ENCODE peak calls at places on chromosomes 11 and 22, in five cellular contexts. One of them, this sample, is unnamed.

GRCh38 chr11:71357414-71357813 is 90.8 kb downstream of the DHCR7 start:
- DNase-seq in activated CD4-positive, alpha-beta T cell treated with anti-CD3 and anti-CD28 coated beads for 48 hours: no peak
- DNase-seq in IMR-90: no peak
- DNase-seq in Right ventricle myocardium superior: no peak
- DNase-seq in AML-193: no peak
- DNase-seq in this sample: no peak

GRCh38 chr11:2790581-2790925 is 90.8 kb upstream of the KCNQ1OT1 start:
- DNase-seq in IMR-90: no peak
- DNase-seq in activated CD4-positive, alpha-beta T cell treated with anti-CD3 and anti-CD28 coated beads for 48 hours: peak
- DNase-seq in Right ventricle myocardium superior: peak
- DNase-seq in AML-193: no peak
- DNase-seq in this sample: no peak

GRCh38 chr11:26948881-26949280 is 45.0 kb upstream of the FIBIN start:
- DNase-seq in IMR-90: peak
- DNase-seq in activated CD4-positive, alpha-beta T cell treated with anti-CD3 and anti-CD28 coated beads for 48 hours: no peak
- DNase-seq in AML-193: no peak
- DNase-seq in Right ventricle myocardium superior: no peak
- DNase-seq in this sample: no peak

GRCh38 chr22:30092686-30093085 is 12.4 kb downstream of the HORMAD2 start:
- DNase-seq in AML-193: no peak
- DNase-seq in Right ventricle myocardium superior: no peak
- DNase-seq in IMR-90: no peak
- DNase-seq in activated CD4-positive, alpha-beta T cell treated with anti-CD3 and anti-CD28 coated beads for 48 hours: no peak
- DNase-seq in this sample: no peak

GRCh38 chr11:61752117-61752924 is at the start of gene MYRF:
- DNase-seq in AML-193: peak
- DNase-seq in Right ventricle myocardium superior: peak
- DNase-seq in IMR-90: peak
- DNase-seq in activated CD4-positive, alpha-beta T cell treated with anti-CD3 and anti-CD28 coated beads for 48 hours: peak
- DNase-seq in this sample: no peak

GRCh38 chr11:107653077-107653476 is 58.8 kb downstream of the SLN start:
- DNase-seq in IMR-90: no peak
- DNase-seq in Right ventricle myocardium superior: no peak
- DNase-seq in AML-193: no peak
- DNase-seq in activated CD4-positive, alpha-beta T cell treated with anti-CD3 and anti-CD28 coated beads for 48 hours: no peak
- DNase-seq in this sample: no peak

GRCh38 chr11:107783121-107783520 is 71.3 kb upstream of the SLN start:
- DNase-seq in activated CD4-positive, alpha-beta T cell treated with anti-CD3 and anti-CD28 coated beads for 48 hours: no peak
- DNase-seq in Right ventricle myocardium superior: no peak
- DNase-seq in AML-193: no peak
- DNase-seq in IMR-90: peak
- DNase-seq in this sample: no peak

GRCh38 chr11:12618743-12619540 is 55.3 kb upstream of the TEAD1 start:
- DNase-seq in activated CD4-positive, alpha-beta T cell treated with anti-CD3 and anti-CD28 coated beads for 48 hours: no peak
- DNase-seq in IMR-90: no peak
- DNase-seq in AML-193: no peak
- DNase-seq in Right ventricle myocardium superior: no peak
- DNase-seq in this sample: no peak

GRCh38 chr11:94149435-94149834 is 20.8 kb downstream of the PANX1 start:
- DNase-seq in Right ventricle myocardium superior: no peak
- DNase-seq in IMR-90: peak
- DNase-seq in activated CD4-positive, alpha-beta T cell treated with anti-CD3 and anti-CD28 coated beads for 48 hours: no peak
- DNase-seq in AML-193: no peak
- DNase-seq in this sample: no peak

GRCh38 chr11:104967493-104968364 is 645 bp downstream of the CASP4 start:
- DNase-seq in Right ventricle myocardium superior: no peak
- DNase-seq in activated CD4-positive, alpha-beta T cell treated with anti-CD3 and anti-CD28 coated beads for 48 hours: no peak
- DNase-seq in IMR-90: peak
- DNase-seq in AML-193: no peak
- DNase-seq in this sample: no peak

GRCh38 chr11:131670876-131671275 is 300.5 kb downstream of the NTM start:
- DNase-seq in Right ventricle myocardium superior: no peak
- DNase-seq in IMR-90: no peak
- DNase-seq in activated CD4-positive, alpha-beta T cell treated with anti-CD3 and anti-CD28 coated beads for 48 hours: no peak
- DNase-seq in AML-193: no peak
- DNase-seq in this sample: no peak

GRCh38 chr11:945986-946385 is 20.3 kb downstream of the AP2A2 start:
- DNase-seq in Right ventricle myocardium superior: no peak
- DNase-seq in activated CD4-positive, alpha-beta T cell treated with anti-CD3 and anti-CD28 coated beads for 48 hours: no peak
- DNase-seq in AML-193: no peak
- DNase-seq in IMR-90: no peak
- DNase-seq in this sample: no peak

GRCh38 chr22:29244785-29245625 is 22.8 kb downstream of the RHBDD3 start:
- DNase-seq in activated CD4-positive, alpha-beta T cell treated with anti-CD3 and anti-CD28 coated beads for 48 hours: no peak
- DNase-seq in Right ventricle myocardium superior: no peak
- DNase-seq in IMR-90: no peak
- DNase-seq in AML-193: no peak
- DNase-seq in this sample: no peak

GRCh38 chr22:29315286-29316195 is at the start of gene RASL10A:
- DNase-seq in activated CD4-positive, alpha-beta T cell treated with anti-CD3 and anti-CD28 coated beads for 48 hours: no peak
- DNase-seq in AML-193: no peak
- DNase-seq in IMR-90: no peak
- DNase-seq in Right ventricle myocardium superior: peak
- DNase-seq in this sample: no peak

GRCh38 chr22:39207141-39208012 is 37.4 kb downstream of the PDGFB start:
- DNase-seq in Right ventricle myocardium superior: no peak
- DNase-seq in AML-193: no peak
- DNase-seq in IMR-90: peak
- DNase-seq in activated CD4-positive, alpha-beta T cell treated with anti-CD3 and anti-CD28 coated beads for 48 hours: no peak
- DNase-seq in this sample: no peak

GRCh38 chr11:77361184-77361583 is 59.7 kb upstream of the GDPD4 start:
- DNase-seq in activated CD4-positive, alpha-beta T cell treated with anti-CD3 and anti-CD28 coated beads for 48 hours: no peak
- DNase-seq in IMR-90: peak
- DNase-seq in Right ventricle myocardium superior: no peak
- DNase-seq in AML-193: no peak
- DNase-seq in this sample: no peak

This sample was measured in NCI-H1694.